ENCODE peak calls at places on chromosome 13, in seven cellular contexts. C, H, D, M, X, B and K are unnamed samples.

GRCh38 chr13:101447852-101448251 is 4.6 kb upstream of the ITGBL1 start:
- DNase-seq in C (no peak), H (no peak), D (no peak), M (no peak), X (no peak), B (no peak), K (no peak)

GRCh38 chr13:99086149-99086868 is 108.4 kb upstream of the DOCK9 start:
- DNase-seq in C (no peak), H (no peak), D (no peak), M (no peak), X (peak; percentile 86), B (peak; percentile 77), K (peak; percentile 51)

GRCh38 chr13:106768991-106769390 is 201.1 kb upstream of the ARGLU1 start:
- DNase-seq in C (no peak), H (no peak), D (no peak), M (no peak), X (no peak), B (no peak), K (no peak)

GRCh38 chr13:98454389-98454881 is 122.5 kb downstream of the STK24 start:
- DNase-seq in C (no peak), H (no peak), D (no peak), M (peak; percentile 41), X (no peak), B (no peak), K (peak; percentile 24)

GRCh38 chr13:38348890-38349289 is 761 bp upstream of the UFM1 start:
- DNase-seq in C (no peak), H (no peak), D (no peak), M (no peak), X (no peak), B (no peak), K (no peak)

GRCh38 chr13:113638173-113638746 is 19.7 kb downstream of the ATP4B start:
- DNase-seq in C (no peak), H (no peak), D (no peak), M (no peak), X (no peak), B (no peak), K (no peak)

GRCh38 chr13:44125943-44126469 is 246.3 kb downstream of the LACC1 start:
- DNase-seq in C (no peak), H (no peak), D (no peak), M (no peak), X (no peak), B (no peak), K (no peak)

GRCh38 chr13:85825454-85825853 is 26.2 kb upstream of the SLITRK6 start:
- DNase-seq in C (no peak), H (no peak), D (no peak), M (no peak), X (no peak), B (no peak), K (no peak)

GRCh38 chr13:48843630-48844380 is 131.9 kb upstream of the FNDC3A start:
- DNase-seq in C (no peak), H (no peak), D (no peak), M (no peak), X (no peak), B (peak; percentile 5), K (no peak)

GRCh38 chr13:44174769-44175425 is 198.7 kb upstream of the SERP2 start:
- DNase-seq in C (no peak), H (no peak), D (no peak), M (no peak), X (no peak), B (no peak), K (no peak)

GRCh38 chr13:50805805-50806204 is 37.7 kb downstream of the DLEU7 start:
- DNase-seq in C (peak; percentile 8), H (no peak), D (no peak), M (peak; percentile 5), X (no peak), B (no peak), K (peak; percentile 28)

GRCh38 chr13:67048084-67048792 is 181.9 kb downstream of the PCDH9 start:
- DNase-seq in C (no peak), H (no peak), D (no peak), M (no peak), X (no peak), B (no peak), K (no peak)

GRCh38 chr13:27283906-27284523 is 13.4 kb downstream of the RASL11A start:
- DNase-seq in C (peak; percentile 15), H (no peak), D (no peak), M (no peak), X (peak; percentile 28), B (no peak), K (peak; percentile 46)

GRCh38 chr13:92804926-92805325 is 421.7 kb upstream of the GPC6 start:
- DNase-seq in C (no peak), H (no peak), D (no peak), M (no peak), X (no peak), B (no peak), K (no peak)
- TF ChIP-seq JUND in C (no peak), H (no peak), D (no peak), M (no peak), X (no peak), B (no peak), K (no peak)

GRCh38 chr13:41398494-41399190 is 58.7 kb upstream of the RGCC start:
- DNase-seq in C (no peak), H (no peak), D (no peak), M (no peak), X (no peak), B (no peak), K (no peak)

GRCh38 chr13:41401371-41401770 is 56.0 kb upstream of the RGCC start:
- DNase-seq in C (no peak), H (no peak), D (no peak), M (no peak), X (peak; percentile 17), B (no peak), K (no peak)

GRCh38 chr13:41405367-41405766 is 52.0 kb upstream of the RGCC start:
- DNase-seq in C (no peak), H (no peak), D (no peak), M (no peak), X (no peak), B (no peak), K (no peak)

GRCh38 chr13:41403983-41404382 is 53.4 kb upstream of the RGCC start:
- DNase-seq in C (no peak), H (no peak), D (no peak), M (no peak), X (no peak), B (no peak), K (no peak)

GRCh38 chr13:41402695-41403511 is 54.4 kb upstream of the RGCC start:
- DNase-seq in C (no peak), H (no peak), D (no peak), M (peak; percentile 29), X (no peak), B (no peak), K (no peak)
- TF ChIP-seq JUND in C (no peak), H (no peak), D (no peak), M (no peak), X (no peak), B (no peak), K (no peak)

DNA sequence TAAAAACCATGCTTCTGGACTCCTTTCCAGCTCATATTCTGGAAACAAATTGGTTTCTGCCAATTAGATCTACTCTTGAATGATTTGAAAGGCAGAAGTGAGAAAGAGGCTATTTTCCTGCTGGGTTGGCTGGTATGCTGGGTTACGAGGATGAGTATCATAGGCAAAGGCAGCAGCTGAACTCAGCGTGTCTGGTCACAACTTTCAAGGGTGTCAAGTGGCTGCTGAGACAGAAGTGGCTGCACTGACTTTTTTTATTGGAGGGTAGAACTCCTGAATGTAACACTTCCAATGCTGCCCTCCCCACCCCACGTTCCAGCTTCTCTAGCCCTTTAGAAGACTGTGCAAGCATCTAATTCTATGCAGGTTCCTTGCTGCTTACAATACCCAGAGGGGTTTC is 8.3 kb upstream of the DZIP1 start:
- DNase-seq in C (no peak), H (no peak), D (no peak), M (no peak), X (no peak), B (no peak), K (no peak)
- TF ChIP-seq JUND in C (no peak), H (no peak), D (no peak), M (no peak), X (no peak), B (no peak), K (no peak)

DNA sequence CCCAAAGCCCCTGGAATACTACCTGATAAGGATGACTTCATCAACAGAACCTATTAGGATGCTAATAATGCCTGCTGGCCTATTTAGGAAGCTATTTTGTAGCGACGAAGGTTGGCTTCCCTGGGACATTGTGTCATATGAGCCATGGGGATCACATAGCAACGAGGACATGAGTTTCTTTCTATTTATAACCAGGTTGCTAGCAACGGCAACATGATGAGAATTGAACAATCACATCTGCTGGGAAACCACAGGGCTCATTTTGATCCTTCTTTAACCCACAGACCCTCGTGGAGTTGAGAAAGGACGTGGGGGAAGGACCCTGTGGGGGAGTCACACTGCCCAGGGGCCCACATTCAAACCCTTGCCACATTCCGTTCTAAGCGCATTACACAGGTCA is 172.2 kb downstream of the COL4A1 start:
- DNase-seq in C (no peak), H (no peak), D (no peak), M (no peak), X (no peak), B (no peak), K (no peak)
- TF ChIP-seq JUND in C (no peak), H (no peak), D (no peak), M (no peak), X (no peak), B (no peak), K (no peak)

GRCh38 chr13:96218475-96218874 is 128.6 kb downstream of the HS6ST3 start:
- DNase-seq in C (no peak), H (no peak), D (no peak), M (no peak), X (no peak), B (no peak), K (no peak)

GRCh38 chr13:96223231-96223630 is 133.3 kb downstream of the HS6ST3 start:
- DNase-seq in C (no peak), H (no peak), D (no peak), M (no peak), X (no peak), B (no peak), K (no peak)
- TF ChIP-seq JUND in C (no peak), H (no peak), D (no peak), M (no peak), X (no peak), B (no peak), K (no peak)

GRCh38 chr13:29170451-29171082 is 350.4 kb downstream of the MTUS2 start:
- DNase-seq in C (no peak), H (no peak), D (no peak), M (no peak), X (no peak), B (no peak), K (no peak)
- TF ChIP-seq JUND in C (no peak), H (no peak), D (no peak), M (no peak), X (no peak), B (no peak), K (no peak)

GRCh38 chr13:45511310-45512147 is 46.8 kb downstream of the COG3 start:
- DNase-seq in C (peak; percentile 43), H (no peak), D (peak; percentile 24), M (peak; percentile 72), X (peak; percentile 60), B (peak; percentile 46), K (peak; percentile 65)
- TF ChIP-seq JUND in C (no peak), H (no peak), D (no peak), M (no peak), X (no peak), B (peak; percentile 12), K (no peak)